ENCODE peak calls at places on chromosome 11, in nine cellular contexts. R is breast epithelium, S is psoas muscle, J is HEK293T, W is NCI-H774, B is Peyer's patch, N is colonic mucosa, D is NCI-H460, Y is Right ventricle myocardium superior. A is an unnamed sample.

GRCh38 chr11:86942212-86942611 is 13.0 kb downstream of the FZD4 start:
- DNase-seq in R (no peak), S (no peak), J (no peak), W (no peak), B (no peak), N (no peak), D (no peak), Y (no peak), A (no peak)

GRCh38 chr11:114522818-114523217 is 36.9 kb downstream of the NXPE1 start:
- DNase-seq in R (no peak), S (no peak), J (no peak), W (no peak), B (no peak), N (peak; percentile 39), D (no peak), Y (no peak), A (no peak)

GRCh38 chr11:59206635-59207034 is 6.1 kb downstream of the MPEG1 start:
- DNase-seq in R (no peak), S (no peak), J (peak; percentile 43), W (no peak), B (no peak), N (peak; percentile 54), D (peak; percentile 51), Y (peak; percentile 46), A (no peak)

GRCh38 chr11:126522152-126522551 is 166.7 kb downstream of the ST3GAL4 start:
- DNase-seq in R (no peak), S (no peak), J (no peak), W (no peak), B (no peak), N (no peak), D (no peak), Y (no peak), A (no peak)

GRCh38 chr11:12812849-12813248 is 138.6 kb downstream of the TEAD1 start:
- DNase-seq in R (no peak), S (no peak), J (no peak), W (no peak), B (no peak), N (no peak), D (no peak), Y (no peak), A (no peak)

GRCh38 chr11:111665779-111666178 is 63.5 kb downstream of the SIK2 start:
- DNase-seq in R (no peak), S (no peak), J (peak; percentile 28), W (no peak), B (no peak), N (no peak), D (peak; percentile 7), Y (no peak), A (no peak)

GRCh38 chr11:58914821-58915543 is 24.3 kb upstream of the GLYATL1 start:
- DNase-seq in R (no peak), S (no peak), J (no peak), W (no peak), B (no peak), N (no peak), D (no peak), Y (no peak), A (no peak)

GRCh38 chr11:108960498-108960897 is 295.6 kb downstream of the DDX10 start:
- DNase-seq in R (no peak), S (no peak), J (no peak), W (no peak), B (no peak), N (no peak), D (no peak), Y (no peak), A (no peak)

GRCh38 chr11:43360361-43361032 is 1.8 kb downstream of the TTC17 start:
- DNase-seq in R (no peak), S (no peak), J (no peak), W (no peak), B (no peak), N (no peak), D (no peak), Y (no peak), A (no peak)

GRCh38 chr11:69918938-69919650 is 99.9 kb upstream of the FGF3 start:
- DNase-seq in R (peak; percentile 78), S (peak; percentile 88), J (peak; percentile 82), W (peak; percentile 7), B (peak; percentile 35), N (peak; percentile 73), D (peak; percentile 42), Y (peak; percentile 88), A (peak; percentile 59)

GRCh38 chr11:71240865-71241691 is 11.3 kb downstream of the SHANK2 start:
- DNase-seq in R (peak; percentile 65), S (peak; percentile 68), J (peak; percentile 27), W (no peak), B (no peak), N (no peak), D (peak; percentile 89), Y (peak; percentile 63), A (no peak)

GRCh38 chr11:123924027-123924426 is 15.4 kb upstream of the OR4D5 start:
- DNase-seq in R (no peak), S (no peak), J (no peak), W (no peak), B (no peak), N (no peak), D (no peak), Y (no peak), A (no peak)

GRCh38 chr11:47130541-47130940 is 46.1 kb downstream of the ARFGAP2 start:
- DNase-seq in R (no peak), S (no peak), J (no peak), W (peak; percentile 87), B (no peak), N (no peak), D (no peak), Y (no peak), A (peak; percentile 69)

GRCh38 chr11:38593649-38594048 is 1995.6 kb upstream of the RAG2 start:
- DNase-seq in R (no peak), S (no peak), J (no peak), W (no peak), B (no peak), N (no peak), D (no peak), Y (no peak), A (no peak)

GRCh38 chr11:117289795-117290194 is 1.4 kb upstream of the BACE1-AS start:
- DNase-seq in R (no peak), S (no peak), J (no peak), W (no peak), B (no peak), N (no peak), D (no peak), Y (no peak), A (peak; percentile 33)

GRCh38 chr11:47189100-47189834 is 3.0 kb upstream of the PACSIN3 start:
- DNase-seq in R (peak; percentile 59), S (no peak), J (no peak), W (no peak), B (no peak), N (no peak), D (peak; percentile 73), Y (no peak), A (no peak)

GRCh38 chr11:76742912-76743311 is 40.2 kb upstream of the TSKU start:
- DNase-seq in R (no peak), S (no peak), J (no peak), W (no peak), B (no peak), N (no peak), D (no peak), Y (no peak), A (no peak)

GRCh38 chr11:78030429-78031325 is 7.6 kb upstream of the KCTD14 start:
- DNase-seq in R (peak; percentile 79), S (no peak), J (no peak), W (peak; percentile 81), B (no peak), N (peak; percentile 73), D (no peak), Y (peak; percentile 76), A (peak; percentile 91)

GRCh38 chr11:762421-763072 is 14.7 kb downstream of the GATD1 start:
- DNase-seq in R (peak; percentile 54), S (peak; percentile 67), J (no peak), W (no peak), B (no peak), N (peak; percentile 47), D (peak; percentile 52), Y (no peak), A (peak; percentile 38)

GRCh38 chr11:3969613-3970012 is 114.1 kb downstream of the STIM1 start:
- DNase-seq in R (no peak), S (no peak), J (no peak), W (no peak), B (no peak), N (no peak), D (no peak), Y (no peak), A (no peak)

GRCh38 chr11:8060801-8061554 is 20.0 kb upstream of the TUB start:
- DNase-seq in R (no peak), S (no peak), J (no peak), W (no peak), B (no peak), N (no peak), D (no peak), Y (no peak), A (no peak)

GRCh38 chr11:47980907-47981621 is 705 bp downstream of the PTPRJ start:
- DNase-seq in R (no peak), S (peak; percentile 72), J (peak; percentile 59), W (no peak), B (peak; percentile 60), N (peak; percentile 60), D (no peak), Y (peak; percentile 71), A (peak; percentile 84)

GRCh38 chr11:88246680-88247079 is 71.4 kb upstream of the RAB38 start:
- DNase-seq in R (no peak), S (no peak), J (no peak), W (no peak), B (no peak), N (no peak), D (no peak), Y (no peak), A (no peak)

GRCh38 chr11:123212406-123212805 is 17.4 kb upstream of the CLMP start:
- DNase-seq in R (no peak), S (no peak), J (no peak), W (no peak), B (no peak), N (no peak), D (no peak), Y (no peak), A (no peak)

GRCh38 chr11:110621826-110622225 is 90.4 kb downstream of the ARHGAP20 start:
- DNase-seq in R (no peak), S (no peak), J (no peak), W (no peak), B (no peak), N (no peak), D (no peak), Y (no peak), A (no peak)

GRCh38 chr11:41786087-41786486 is 326.6 kb upstream of the LRRC4C start:
- DNase-seq in R (no peak), S (no peak), J (no peak), W (no peak), B (no peak), N (no peak), D (no peak), Y (no peak), A (no peak)

GRCh38 chr11:69538840-69539239 is 57.4 kb downstream of the LINC01488 start:
- DNase-seq in R (no peak), S (no peak), J (no peak), W (no peak), B (no peak), N (no peak), D (no peak), Y (no peak), A (no peak)

GRCh38 chr11:18191376-18191775 is 18.7 kb downstream of the MRGPRX4 start:
- DNase-seq in R (no peak), S (no peak), J (no peak), W (no peak), B (no peak), N (no peak), D (no peak), Y (no peak), A (no peak)

GRCh38 chr11:129248618-129249017 is 56.5 kb upstream of the ARHGAP32 start:
- DNase-seq in R (no peak), S (no peak), J (no peak), W (no peak), B (no peak), N (no peak), D (no peak), Y (no peak), A (no peak)

GRCh38 chr11:859394-860131 is 16.9 kb downstream of the TSPAN4 start:
- DNase-seq in R (no peak), S (peak; percentile 83), J (no peak), W (peak; percentile 69), B (no peak), N (peak; percentile 83), D (no peak), Y (peak; percentile 92), A (peak; percentile 78)

GRCh38 chr11:101453682-101454081 is 130.1 kb downstream of the TRPC6 start:
- DNase-seq in R (no peak), S (no peak), J (no peak), W (no peak), B (no peak), N (no peak), D (no peak), Y (no peak), A (no peak)

A was measured in pancreas.